ENCODE peak calls at places on chromosomes 13 and 19, in six cellular contexts. Z is anterior cingulate cortex; D is globus pallidus; S is activated CD8-positive, alpha-beta memory T cell treated with anti-CD3 and anti-CD28 coated beads for 1 hour; M is OCI-M1; V is stimulated activated CD4-positive, alpha-beta T cell treated with anti-CD3 and anti-CD28 coated beads, Interleukin-12 subunit alpha, Interleukin-12 subunit beta, amount 100 ng/mL, for 4 hours. F is an unnamed sample.

GRCh38 chr19:11063434-11063833 is 25.8 kb upstream of the LDLR start:
- DNase-seq in Z (no peak), D (no peak), S (no peak), M (no peak), V (no peak), F (no peak)

GRCh38 chr13:30802953-30803478 is 67.7 kb downstream of the ALOX5AP start:
- DNase-seq in Z (peak), D (peak), S (peak), M (peak), V (peak), F (peak)

GRCh38 chr19:17447704-17448189 is 721 bp downstream of the TMEM221 start:
- DNase-seq in Z (no peak), D (no peak), S (no peak), M (no peak), V (no peak), F (no peak)

GRCh38 chr19:50167314-50167721 is 4.2 kb upstream of the IZUMO2 start:
- DNase-seq in Z (no peak), D (no peak), S (no peak), M (no peak), V (no peak), F (no peak)

GRCh38 chr19:18147396-18147795 is 5.6 kb upstream of the PIK3R2 start:
- DNase-seq in Z (no peak), D (no peak), S (no peak), M (no peak), V (no peak), F (no peak)

GRCh38 chr13:33251131-33251629 is 34.4 kb downstream of the STARD13 start:
- DNase-seq in Z (no peak), D (no peak), S (no peak), M (peak), V (no peak), F (no peak)

GRCh38 chr19:19329199-19329598 is 8.6 kb downstream of the MAU2 start:
- DNase-seq in Z (no peak), D (no peak), S (no peak), M (no peak), V (no peak), F (no peak)

GRCh38 chr13:70171151-70171550 is 62.9 kb upstream of the KLHL1 start:
- DNase-seq in Z (no peak), D (no peak), S (no peak), M (no peak), V (no peak), F (no peak)

GRCh38 chr13:110214637-110215036 is 92.3 kb downstream of the COL4A1 start:
- DNase-seq in Z (no peak), D (no peak), S (no peak), M (no peak), V (no peak), F (no peak)

GRCh38 chr19:50328257-50329145 is 676 bp downstream of the KCNC3 start:
- DNase-seq in Z (no peak), D (no peak), S (no peak), M (no peak), V (peak), F (no peak)

GRCh38 chr13:51861728-51862300 is at the start of gene CCDC70:
- DNase-seq in Z (no peak), D (no peak), S (no peak), M (no peak), V (no peak), F (no peak)

GRCh38 chr19:38665950-38666661 is 18.7 kb downstream of the ACTN4 start:
- DNase-seq in Z (no peak), D (no peak), S (no peak), M (no peak), V (no peak), F (peak)

GRCh38 chr19:890831-891230 is 2.2 kb downstream of the MED16 start:
- DNase-seq in Z (no peak), D (no peak), S (no peak), M (no peak), V (no peak), F (no peak)

GRCh38 chr13:96636310-96636709 is 358.0 kb downstream of the OXGR1 start:
- DNase-seq in Z (no peak), D (no peak), S (no peak), M (no peak), V (no peak), F (no peak)

GRCh38 chr19:23699521-23699860 is 12.5 kb upstream of the ZNF675 start:
- DNase-seq in Z (no peak), D (no peak), S (no peak), M (no peak), V (no peak), F (no peak)

GRCh38 chr13:80737513-80737912 is 396.6 kb upstream of the SPRY2 start:
- DNase-seq in Z (no peak), D (no peak), S (no peak), M (no peak), V (no peak), F (no peak)

GRCh38 chr19:44643605-44644390 is at the start of gene PVR:
- DNase-seq in Z (peak), D (peak), S (no peak), M (peak), V (peak), F (peak)

GRCh38 chr13:95267662-95268369 is 33.4 kb downstream of the ABCC4 start:
- DNase-seq in Z (no peak), D (no peak), S (no peak), M (peak), V (no peak), F (no peak)

GRCh38 chr13:79401259-79402071 is 4.6 kb downstream of the RBM26 start:
- DNase-seq in Z (no peak), D (no peak), S (no peak), M (peak), V (no peak), F (no peak)